ENCODE peak calls at places on chromosomes 5 and 9, in six cellular contexts. V is stomach, O is breast epithelium, Z is tibial nerve, M is endothelial cell of umbilical vein, S is right lobe of liver. I is an unnamed sample.

GRCh38 chr5:144177548-144177947 is 6.9 kb downstream of the KCTD16 start:
- DNase-seq in S (no peak), Z (no peak), M (no peak), O (no peak), V (no peak), I (no peak)

GRCh38 chr9:100428871-100429654 is 2.1 kb downstream of the MSANTD3 start:
- DNase-seq in M (peak; percentile 98), O (no peak), V (no peak), Z (no peak), S (no peak), I (peak; percentile 24)

GRCh38 chr5:2905741-2906140 is 154.3 kb upstream of the IRX2 start:
- DNase-seq in Z (no peak), M (no peak), O (no peak), V (no peak), S (no peak), I (no peak)

GRCh38 chr5:65100846-65101678 is 332.3 kb downstream of the CWC27 start:
- DNase-seq in O (no peak), Z (peak; percentile 70), S (peak; percentile 66), V (peak; percentile 49), M (peak; percentile 74), I (peak; percentile 34)

GRCh38 chr9:109179801-109180523 is 12.9 kb upstream of the FRRS1L start:
- DNase-seq in O (no peak), Z (no peak), V (no peak), S (no peak), M (no peak), I (no peak)

GRCh38 chr5:154078305-154078704 is 39.5 kb downstream of the MFAP3 start:
- DNase-seq in V (no peak), S (no peak), Z (no peak), O (no peak), M (no peak), I (no peak)

GRCh38 chr9:111752455-111752854 is 42.3 kb downstream of the SHOC1 start:
- DNase-seq in Z (no peak), S (no peak), O (no peak), M (no peak), V (no peak), I (no peak)

GRCh38 chr9:85522459-85523092 is 219.2 kb downstream of the AGTPBP1 start:
- DNase-seq in S (peak; percentile 70), O (no peak), M (peak; percentile 26), Z (peak; percentile 16), V (no peak), I (no peak)

GRCh38 chr5:27191786-27192505 is 153.6 kb upstream of the CDH9 start:
- DNase-seq in S (no peak), V (no peak), M (no peak), O (no peak), Z (no peak), I (no peak)

GRCh38 chr9:75869236-75869635 is 21.2 kb upstream of the PCSK5 start:
- DNase-seq in M (no peak), O (no peak), S (no peak), V (no peak), Z (peak; percentile 21), I (no peak)

GRCh38 chr5:14270212-14270702 is 127.1 kb downstream of the TRIO start:
- DNase-seq in S (no peak), O (no peak), Z (peak; percentile 32), M (peak; percentile 75), V (no peak), I (peak; percentile 42)

GRCh38 chr5:75566710-75567309 is 44.4 kb upstream of the ANKDD1B start:
- DNase-seq in O (no peak), M (peak; percentile 96), S (no peak), V (no peak), Z (no peak), I (no peak)

GRCh38 chr9:106862115-106862945 is 636 bp upstream of the ZNF462 start:
- DNase-seq in O (no peak), M (peak; percentile 54), Z (peak; percentile 26), V (no peak), S (peak; percentile 53), I (peak; percentile 61)

GRCh38 chr9:96020822-96021615 is 145.5 kb downstream of the ERCC6L2 start:
- DNase-seq in Z (peak; percentile 36), O (no peak), V (no peak), S (no peak), M (peak; percentile 36), I (no peak)

GRCh38 chr9:136762221-136762691 is 2.1 kb downstream of the LCN15 start:
- DNase-seq in O (no peak), M (no peak), Z (no peak), S (no peak), V (no peak), I (no peak)

GRCh38 chr5:30736642-30737041 is 456.8 kb upstream of the CDH6 start:
- DNase-seq in Z (no peak), S (no peak), O (no peak), M (no peak), V (no peak), I (no peak)

GRCh38 chr5:151682240-151682639 is 4.5 kb downstream of the SPARC start:
- DNase-seq in O (no peak), Z (no peak), V (no peak), S (no peak), M (no peak), I (no peak)

GRCh38 chr5:100898504-100899346 is 4.4 kb downstream of the ST8SIA4 start:
- DNase-seq in S (no peak), Z (no peak), V (no peak), O (no peak), M (no peak), I (no peak)

GRCh38 chr9:79955300-79955699 is 383.5 kb downstream of the TLE4 start:
- DNase-seq in M (no peak), Z (no peak), O (no peak), S (no peak), V (no peak), I (no peak)

GRCh38 chr5:140322751-140323731 is 20.1 kb upstream of the PFDN1 start:
- DNase-seq in Z (no peak), S (no peak), M (peak; percentile 94), O (peak; percentile 60), V (peak; percentile 84), I (peak; percentile 63)

GRCh38 chr9:135531096-135531495 is 9.9 kb downstream of the LCN1 start:
- DNase-seq in V (peak; percentile 15), Z (no peak), S (no peak), O (no peak), M (no peak), I (no peak)

GRCh38 chr5:33772276-33772990 is 119.4 kb downstream of the ADAMTS12 start:
- DNase-seq in M (no peak), S (no peak), Z (no peak), O (no peak), V (no peak), I (no peak)

GRCh38 chr9:21993893-21994525 is at the start of gene CDKN2A:
- DNase-seq in S (peak; percentile 65), O (no peak), V (peak; percentile 46), M (peak; percentile 26), Z (no peak), I (no peak)

GRCh38 chr9:121837113-121838010 is 185.9 kb downstream of the DAB2IP start:
- DNase-seq in M (no peak), V (peak; percentile 15), S (peak; percentile 22), Z (no peak), O (peak; percentile 27), I (peak; percentile 80)

GRCh38 chr5:34923694-34924461 is 5.5 kb upstream of the DNAJC21 start:
- DNase-seq in Z (no peak), V (no peak), O (no peak), S (no peak), M (peak; percentile 85), I (no peak)

GRCh38 chr9:122092611-122093506 is at the start of gene TTLL11:
- DNase-seq in O (peak; percentile 97), S (peak; percentile 98), Z (peak; percentile 97), M (peak; percentile 93), V (peak; percentile 98), I (peak; percentile 95)

GRCh38 chr9:16787724-16788123 is 82.7 kb downstream of the BNC2 start:
- DNase-seq in M (peak; percentile 4), Z (no peak), S (no peak), O (no peak), V (no peak), I (no peak)

GRCh38 chr9:114238471-114238870 is 83.1 kb downstream of the COL27A1 start:
- DNase-seq in Z (peak; percentile 50), M (peak; percentile 16), V (no peak), O (no peak), S (no peak), I (peak; percentile 37)

GRCh38 chr9:114237781-114238180 is 82.4 kb downstream of the COL27A1 start:
- DNase-seq in O (no peak), V (no peak), Z (no peak), S (no peak), M (no peak), I (no peak)

GRCh38 chr9:114240647-114241558 is 82.0 kb upstream of the ORM1 start:
- DNase-seq in Z (no peak), S (no peak), M (no peak), O (no peak), V (no peak), I (no peak)

GRCh38 chr9:114240216-114240615 is 82.7 kb upstream of the ORM1 start:
- DNase-seq in M (no peak), S (no peak), Z (no peak), O (no peak), V (no peak), I (no peak)

GRCh38 chr9:114238919-114239879 is 83.7 kb upstream of the ORM1 start:
- DNase-seq in O (no peak), Z (no peak), V (no peak), S (no peak), M (peak; percentile 51), I (no peak)
- TF ChIP-seq CTCF in O (no peak), Z (peak; percentile 19), V (no peak), S (peak; percentile 15), M (peak; percentile 50), I (no peak)

GRCh38 chr5:10827571-10827970 is 66.5 kb upstream of the DAP start:
- DNase-seq in O (no peak), Z (no peak), S (no peak), V (no peak), M (no peak), I (no peak)
- TF ChIP-seq POLR2A in O (no peak), Z (no peak), S (no peak), V (no peak), M (no peak), I (no peak)

GRCh38 chr5:72281430-72281763 is 38.6 kb downstream of the MRPS27 start:
- DNase-seq in S (no peak), Z (no peak), O (no peak), M (no peak), V (no peak), I (no peak)

GRCh38 chr5:72281764-72282499 is 38.1 kb downstream of the MRPS27 start:
- DNase-seq in S (no peak), V (no peak), O (no peak), M (peak; percentile 39), Z (no peak), I (peak; percentile 44)

GRCh38 chr5:72283358-72283757 is 36.7 kb downstream of the MRPS27 start:
- DNase-seq in M (peak; percentile 77), V (no peak), S (peak; percentile 48), O (no peak), Z (no peak), I (no peak)

GRCh38 chr5:72284674-72285424 is 35.2 kb downstream of the MRPS27 start:
- DNase-seq in V (no peak), O (no peak), Z (no peak), S (no peak), M (no peak), I (no peak)

GRCh38 chr5:72282878-72283277 is 37.2 kb downstream of the MRPS27 start:
- DNase-seq in V (no peak), S (no peak), M (peak; percentile 68), O (no peak), Z (no peak), I (no peak)
- H3K36me3 ChIP-seq in V (peaks cover 13% of the 10 kb centered on the region), S (no peaks in the 10 kb centered on the region), M (no peaks in the 10 kb centered on the region), O (no peaks in the 10 kb centered on the region), Z (peaks cover 7% of the 10 kb centered on the region), I (no peaks in the 10 kb centered on the region)

GRCh38 chr5:113917997-113918396 is 404.5 kb downstream of the YTHDC2 start:
- DNase-seq in Z (no peak), S (no peak), V (no peak), M (no peak), O (no peak), I (no peak)
- TF ChIP-seq CTCF in Z (no peak), S (no peak), V (no peak), M (no peak), O (no peak), I (no peak)

I was measured in uterus.